ENCODE peak calls at places on chromosomes 16 and 17, in five cellular contexts. T is A549; N is heart right ventricle; F is neural progenitor cell; Z is CD8-positive, alpha-beta T cell. V is an unnamed sample.

GRCh38 chr16:88295526-88296436 is 87.0 kb upstream of the ZNF469 start:
- DNase-seq in T (no peak), N (no peak), F (no peak), Z (no peak), V (no peak)

GRCh38 chr16:78331749-78332148 is 232.3 kb downstream of the WWOX start:
- DNase-seq in N (no peak), Z (no peak), F (no peak), T (no peak), V (no peak)

GRCh38 chr17:78176548-78177025 is 8.2 kb downstream of the SYNGR2 start:
- DNase-seq in T (peak; percentile 76), F (peak; percentile 79), N (peak; percentile 68), Z (peak; percentile 65), V (peak; percentile 75)

GRCh38 chr16:50202926-50203624 is 50.0 kb downstream of the TENT4B start:
- DNase-seq in N (no peak), T (peak; percentile 81), Z (no peak), F (no peak), V (peak; percentile 84)

GRCh38 chr17:44159519-44160210 is 10.8 kb upstream of the ASB16 start:
- DNase-seq in Z (no peak), T (no peak), F (no peak), N (no peak), V (no peak)

GRCh38 chr17:80265205-80266068 is 4.8 kb downstream of the RNF213 start:
- DNase-seq in Z (peak; percentile 46), F (no peak), T (no peak), N (no peak), V (no peak)

GRCh38 chr17:61904094-61904710 is 23.6 kb downstream of the INTS2 start:
- DNase-seq in T (no peak), N (no peak), Z (no peak), F (no peak), V (no peak)

GRCh38 chr17:28547623-28548416 is 4.6 kb downstream of the UNC119 start:
- DNase-seq in N (peak; percentile 73), Z (peak; percentile 18), T (peak; percentile 87), F (peak; percentile 85), V (peak; percentile 79)

GRCh38 chr17:46758614-46759013 is 59.9 kb downstream of the WNT3 start:
- DNase-seq in F (no peak), N (no peak), T (peak; percentile 51), Z (no peak), V (no peak)

GRCh38 chr17:77581480-77581879 is 377.0 kb upstream of the TNRC6C start:
- DNase-seq in N (no peak), Z (no peak), F (no peak), T (peak; percentile 45), V (peak; percentile 23)

GRCh38 chr16:349211-349610 is 3.3 kb downstream of the AXIN1 start:
- DNase-seq in T (no peak), F (peak; percentile 0), N (no peak), Z (no peak), V (no peak)

GRCh38 chr16:61042736-61043135 is 993.5 kb downstream of the CDH8 start:
- DNase-seq in Z (no peak), F (peak; percentile 73), T (no peak), N (no peak), V (peak; percentile 50)

GRCh38 chr16:89720859-89721643 is at the start of the genes VPS9D1 and ZNF276:
- DNase-seq in T (peak; percentile 85), N (peak; percentile 88), Z (peak; percentile 71), F (peak; percentile 94), V (peak; percentile 88)

GRCh38 chr16:30949655-30950515 is 1.0 kb downstream of the ORAI3 start:
- DNase-seq in Z (no peak), T (peak; percentile 84), F (peak; percentile 67), N (peak; percentile 85), V (no peak)

GRCh38 chr17:11848330-11848729 is 148.9 kb downstream of the ZNF18 start:
- DNase-seq in N (no peak), Z (no peak), T (no peak), F (no peak), V (no peak)

GRCh38 chr17:49707608-49708514 is at the start of gene SLC35B1:
- DNase-seq in Z (peak; percentile 96), T (peak; percentile 100), N (peak; percentile 100), F (peak; percentile 99), V (peak; percentile 99)

GRCh38 chr17:49705254-49705653 is 2.5 kb downstream of the SLC35B1 start:
- DNase-seq in N (no peak), Z (no peak), F (no peak), T (no peak), V (no peak)

GRCh38 chr17:49703557-49704277 is 4.0 kb downstream of the SLC35B1 start:
- DNase-seq in N (no peak), T (peak; percentile 78), F (peak; percentile 79), Z (no peak), V (peak; percentile 34)

GRCh38 chr17:49708515-49709161 is 874 bp upstream of the SLC35B1 start:
- DNase-seq in Z (no peak), N (no peak), F (peak; percentile 11), T (no peak), V (no peak)

GRCh38 chr17:49707246-49707607 is 537 bp downstream of the SLC35B1 start:
- DNase-seq in F (peak; percentile 51), T (no peak), N (no peak), Z (no peak), V (peak; percentile 28)
- TF ChIP-seq CTCF in F (no peak), T (no peak), N (no peak), Z (peak; percentile 28), V (no peak)

DNA sequence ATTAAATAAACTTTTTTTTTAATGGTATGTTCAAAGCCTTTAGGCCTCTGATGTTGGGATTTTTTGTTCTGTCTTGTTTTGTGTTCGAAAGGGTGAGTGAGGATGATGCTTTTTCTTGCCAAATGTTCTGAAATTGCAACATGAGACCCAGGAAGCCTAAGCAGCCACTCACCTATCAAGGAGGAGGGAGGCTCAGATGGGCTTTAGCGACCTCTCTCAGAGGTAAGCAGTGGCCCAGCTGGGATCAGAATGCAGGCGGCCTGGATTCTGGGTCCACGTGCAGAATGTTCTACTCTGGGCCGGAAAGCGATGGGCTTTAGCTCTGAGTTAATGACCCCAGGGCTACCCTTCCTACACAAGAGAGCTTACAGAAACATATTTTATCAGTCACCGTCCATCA is 386.6 kb downstream of the SOX9 start:
- DNase-seq in T (no peak), N (no peak), F (no peak), Z (no peak), V (no peak)
- H3K4me1 ChIP-seq in T (peaks cover 64% of the 10 kb centered on the region), N (no peaks in the 10 kb centered on the region), F (peaks cover 25% of the 10 kb centered on the region), Z (no peaks in the 10 kb centered on the region), V (peaks cover 10% of the 10 kb centered on the region)

GRCh38 chr17:35982409-35983191 is 1.3 kb upstream of the CCL16 start:
- DNase-seq in T (no peak), Z (no peak), N (no peak), F (no peak), V (no peak)
- H3K9me3 ChIP-seq in T (no peaks in the 10 kb centered on the region), Z (no peaks in the 10 kb centered on the region), N (no peaks in the 10 kb centered on the region), F (no peaks in the 10 kb centered on the region), V (no peaks in the 10 kb centered on the region)

GRCh38 chr17:36855459-36855858 is 81.8 kb upstream of the LHX1 start:
- DNase-seq in T (no peak), Z (no peak), F (no peak), N (no peak), V (no peak)
- TF ChIP-seq CTCF in T (no peak), Z (no peak), F (no peak), N (no peak), V (no peak)

GRCh38 chr16:81610936-81611335 is 166.3 kb downstream of the CMIP start:
- DNase-seq in N (no peak), F (no peak), T (no peak), Z (no peak), V (no peak)
- H3K4me1 ChIP-seq in N (peaks cover 41% of the 10 kb centered on the region), F (peaks cover 7% of the 10 kb centered on the region), T (peaks cover 46% of the 10 kb centered on the region), Z (peaks cover 7% of the 10 kb centered on the region), V (peaks cover under 1% of the 10 kb centered on the region)

DNA sequence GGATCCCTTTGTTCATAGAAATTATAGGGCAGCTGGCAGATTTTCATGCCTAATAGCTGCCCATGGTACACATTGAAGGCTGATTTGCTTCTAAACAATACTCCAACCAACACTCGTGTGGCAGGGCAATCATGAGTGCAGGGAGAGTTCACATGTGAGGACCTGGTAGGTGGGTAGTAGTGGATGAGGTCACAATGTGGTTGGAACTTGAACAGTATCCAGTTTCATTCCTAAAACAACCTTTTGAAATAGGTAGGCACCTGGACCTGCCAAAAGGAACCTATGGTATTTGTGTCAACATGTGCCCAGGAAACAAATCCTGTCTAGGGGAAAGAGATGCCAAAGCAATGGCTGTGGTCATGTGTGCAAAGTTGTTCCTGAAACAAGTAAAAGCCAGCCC is 32.8 kb downstream of the CCL4 start:
- DNase-seq in Z (no peak), N (no peak), F (no peak), T (no peak), V (no peak)
- H3K9me3 ChIP-seq in Z (no peaks in the 10 kb centered on the region), N (no peaks in the 10 kb centered on the region), F (no peaks in the 10 kb centered on the region), T (peaks cover 1% of the 10 kb centered on the region), V (no peaks in the 10 kb centered on the region)